ENCODE peak calls at places on chromosomes 1 and 21, in nine cellular contexts. A is hepatocyte, R is AG10803, J is hypothalamus, N is AG09309, C is T-helper 1 cell, B is fibroblast of lung, G is upper lobe of right lung, D is EL. U is an unnamed sample.

GRCh38 chr1:97095764-97096163 is 374.2 kb downstream of the PTBP2 start:
- DNase-seq in A (no peak), R (no peak), J (no peak), N (no peak), C (no peak), B (no peak), G (no peak), D (no peak), U (no peak)

GRCh38 chr1:98761238-98761637 is 99.7 kb downstream of the SNX7 start:
- DNase-seq in A (peak; percentile 8), R (no peak), J (no peak), N (no peak), C (no peak), B (no peak), G (no peak), D (no peak), U (no peak)

GRCh38 chr1:1040004-1040991 is 20.4 kb downstream of the AGRN start:
- DNase-seq in A (peak; percentile 91), R (peak; percentile 80), J (no peak), N (peak; percentile 28), C (peak; percentile 92), B (peak; percentile 78), G (peak; percentile 88), D (peak; percentile 90), U (peak; percentile 84)

GRCh38 chr1:50132495-50132894 is 23.8 kb downstream of the ELAVL4 start:
- DNase-seq in A (no peak), R (no peak), J (no peak), N (no peak), C (no peak), B (no peak), G (no peak), D (no peak), U (no peak)

GRCh38 chr1:86616433-86616832 is 69.6 kb downstream of the CLCA4 start:
- DNase-seq in A (no peak), R (no peak), J (no peak), N (no peak), C (no peak), B (no peak), G (no peak), D (no peak), U (no peak)

GRCh38 chr1:179234863-179235262 is 5.4 kb upstream of the ABL2 start:
- DNase-seq in A (no peak), R (no peak), J (no peak), N (no peak), C (no peak), B (no peak), G (no peak), D (peak; percentile 3), U (no peak)

GRCh38 chr1:11421443-11421842 is 57.5 kb upstream of the DISP3 start:
- DNase-seq in A (no peak), R (no peak), J (no peak), N (no peak), C (no peak), B (no peak), G (no peak), D (no peak), U (no peak)

GRCh38 chr1:5497471-5497870 is 494.8 kb downstream of the NPHP4 start:
- DNase-seq in A (no peak), R (no peak), J (no peak), N (no peak), C (no peak), B (no peak), G (peak; percentile 45), D (no peak), U (no peak)

GRCh38 chr1:41614818-41615217 is 130.3 kb upstream of the EDN2 start:
- DNase-seq in A (no peak), R (no peak), J (no peak), N (no peak), C (no peak), B (no peak), G (no peak), D (no peak), U (no peak)

GRCh38 chr21:46317710-46318463 is 5.8 kb downstream of the C21orf58 start:
- DNase-seq in A (peak; percentile 64), R (no peak), J (no peak), N (no peak), C (no peak), B (no peak), G (no peak), D (no peak), U (no peak)

GRCh38 chr1:225928186-225929175 is 4.4 kb upstream of the PYCR2 start:
- DNase-seq in A (no peak), R (no peak), J (no peak), N (no peak), C (peak; percentile 53), B (no peak), G (no peak), D (no peak), U (peak; percentile 37)

GRCh38 chr21:30719401-30719800 is 824 bp upstream of the KRTAP21-3 start:
- DNase-seq in A (peak; percentile 17), R (no peak), J (no peak), N (no peak), C (peak; percentile 23), B (no peak), G (no peak), D (no peak), U (no peak)

GRCh38 chr1:237219751-237220150 is 177.8 kb downstream of the RYR2 start:
- DNase-seq in A (no peak), R (no peak), J (no peak), N (no peak), C (no peak), B (no peak), G (no peak), D (no peak), U (no peak)

GRCh38 chr21:44932366-44933181 is 7.3 kb upstream of the SLX9 start:
- DNase-seq in A (peak; percentile 76), R (peak; percentile 46), J (no peak), N (no peak), C (peak; percentile 71), B (no peak), G (peak; percentile 81), D (no peak), U (no peak)

GRCh38 chr1:36239941-36240637 is 15.8 kb downstream of the THRAP3 start:
- DNase-seq in A (peak; percentile 71), R (no peak), J (no peak), N (no peak), C (no peak), B (peak; percentile 86), G (no peak), D (no peak), U (no peak)

GRCh38 chr1:183094376-183094775 is 71.2 kb downstream of the LAMC1 start:
- DNase-seq in A (no peak), R (peak; percentile 29), J (no peak), N (no peak), C (no peak), B (peak; percentile 77), G (no peak), D (peak; percentile 49), U (no peak)

GRCh38 chr1:231517076-231517475 is 11.4 kb upstream of the TSNAX start:
- DNase-seq in A (no peak), R (peak; percentile 17), J (no peak), N (no peak), C (no peak), B (no peak), G (no peak), D (peak; percentile 13), U (no peak)

GRCh38 chr1:186479162-186479561 is 18.2 kb upstream of the PDC start:
- DNase-seq in A (no peak), R (no peak), J (no peak), N (no peak), C (no peak), B (no peak), G (no peak), D (no peak), U (no peak)

GRCh38 chr1:20302093-20302471 is 11.4 kb downstream of the VWA5B1 start:
- DNase-seq in A (no peak), R (no peak), J (no peak), N (no peak), C (no peak), B (no peak), G (no peak), D (peak; percentile 20), U (no peak)

GRCh38 chr1:1358433-1359201 is at the start of gene MXRA8:
- DNase-seq in A (peak; percentile 91), R (peak; percentile 94), J (no peak), N (peak; percentile 64), C (no peak), B (peak; percentile 96), G (peak; percentile 68), D (peak; percentile 89), U (no peak)

GRCh38 chr1:16217061-16217785 is 4.8 kb upstream of the ARHGEF19 start:
- DNase-seq in A (peak; percentile 100), R (peak; percentile 96), J (peak; percentile 47), N (peak; percentile 68), C (peak; percentile 94), B (peak; percentile 96), G (peak; percentile 100), D (peak; percentile 98), U (peak; percentile 96)

GRCh38 chr21:44779417-44780139 is 22.0 kb downstream of the UBE2G2 start:
- DNase-seq in A (no peak), R (no peak), J (no peak), N (no peak), C (no peak), B (no peak), G (no peak), D (no peak), U (no peak)

GRCh38 chr21:35925497-35925896 is 134.8 kb downstream of the SETD4 start:
- DNase-seq in A (no peak), R (peak; percentile 28), J (no peak), N (no peak), C (peak; percentile 3), B (peak; percentile 58), G (no peak), D (peak; percentile 14), U (peak; percentile 96)